ENCODE peak calls at places on chromosomes 2 and 18, in ten cellular contexts. Q is omental fat pad, B is OCI-LY7, D is nephron progenitor cell, C is foreskin fibroblast, F is cardiac fibroblast, L is HepG2, O is tibial nerve, R is fibroblast of the aortic adventitia, W is Peyer's patch. P is an unnamed sample.

GRCh38 chr2:32248299-32248698 is 16.4 kb downstream of the NLRC4 start:
- DNase-seq in Q (no peak), B (no peak), D (no peak), C (no peak), F (no peak), L (no peak), O (no peak), R (no peak), W (no peak), P (no peak)

GRCh38 chr2:127157651-127158460 is 50.9 kb upstream of the BIN1 start:
- DNase-seq in Q (no peak), B (peak), D (peak), C (no peak), F (no peak), L (peak), O (no peak), R (peak), W (no peak), P (no peak)

GRCh38 chr2:239440511-239440959 is 39.7 kb upstream of the HDAC4 start:
- DNase-seq in Q (no peak), B (no peak), D (peak), C (no peak), F (no peak), L (peak), O (no peak), R (no peak), W (no peak), P (no peak)

GRCh38 chr2:26018184-26018716 is 15.6 kb upstream of the RAB10 start:
- DNase-seq in Q (peak), B (no peak), D (no peak), C (peak), F (peak), L (peak), O (peak), R (peak), W (peak), P (peak)

GRCh38 chr2:170324640-170325046 is 146.7 kb downstream of the MYO3B start:
- DNase-seq in Q (no peak), B (peak), D (peak), C (peak), F (peak), L (peak), O (no peak), R (peak), W (peak), P (no peak)

GRCh38 chr18:59084286-59084779 is 55.4 kb upstream of the SEC11C start:
- DNase-seq in Q (peak), B (peak), D (peak), C (peak), F (peak), L (peak), O (peak), R (peak), W (peak), P (peak)

GRCh38 chr2:145022671-145023330 is 502.9 kb upstream of the ZEB2 start:
- DNase-seq in Q (no peak), B (no peak), D (no peak), C (peak), F (peak), L (no peak), O (no peak), R (peak), W (no peak), P (peak)

GRCh38 chr2:63814114-63814513 is 27.6 kb upstream of the UGP2 start:
- DNase-seq in Q (no peak), B (no peak), D (no peak), C (peak), F (peak), L (no peak), O (no peak), R (peak), W (no peak), P (no peak)

GRCh38 chr2:25294573-25295462 is 46.9 kb downstream of the DNMT3A start:
- DNase-seq in Q (no peak), B (peak), D (no peak), C (no peak), F (peak), L (no peak), O (peak), R (peak), W (peak), P (no peak)

GRCh38 chr18:77133920-77134496 is 1.4 kb upstream of the MBP start:
- DNase-seq in Q (no peak), B (no peak), D (no peak), C (no peak), F (no peak), L (peak), O (peak), R (peak), W (peak), P (no peak)

GRCh38 chr2:11186145-11186544 is 30.9 kb downstream of the SLC66A3 start:
- DNase-seq in Q (no peak), B (no peak), D (no peak), C (no peak), F (no peak), L (no peak), O (no peak), R (no peak), W (no peak), P (no peak)

GRCh38 chr2:146604521-146604920 is 1240.3 kb upstream of the ACVR2A start:
- DNase-seq in Q (no peak), B (no peak), D (no peak), C (no peak), F (peak), L (no peak), O (no peak), R (no peak), W (no peak), P (no peak)

GRCh38 chr2:217105733-217106649 is 246.1 kb upstream of the TNP1 start:
- DNase-seq in Q (no peak), B (no peak), D (no peak), C (peak), F (peak), L (no peak), O (no peak), R (peak), W (no peak), P (peak)

GRCh38 chr2:121132054-121132453 is 152.9 kb downstream of the TFCP2L1 start:
- DNase-seq in Q (no peak), B (no peak), D (no peak), C (no peak), F (no peak), L (no peak), O (no peak), R (no peak), W (no peak), P (no peak)

GRCh38 chr2:121130301-121130850 is 154.6 kb downstream of the TFCP2L1 start:
- DNase-seq in Q (no peak), B (no peak), D (no peak), C (no peak), F (no peak), L (no peak), O (no peak), R (no peak), W (no peak), P (no peak)

GRCh38 chr2:121131375-121131774 is 153.6 kb downstream of the TFCP2L1 start:
- DNase-seq in Q (no peak), B (no peak), D (no peak), C (no peak), F (no peak), L (no peak), O (no peak), R (no peak), W (no peak), P (no peak)

GRCh38 chr2:121128741-121129659 is 156.0 kb downstream of the TFCP2L1 start:
- DNase-seq in Q (no peak), B (peak), D (peak), C (no peak), F (peak), L (peak), O (peak), R (peak), W (peak), P (no peak)

DNA sequence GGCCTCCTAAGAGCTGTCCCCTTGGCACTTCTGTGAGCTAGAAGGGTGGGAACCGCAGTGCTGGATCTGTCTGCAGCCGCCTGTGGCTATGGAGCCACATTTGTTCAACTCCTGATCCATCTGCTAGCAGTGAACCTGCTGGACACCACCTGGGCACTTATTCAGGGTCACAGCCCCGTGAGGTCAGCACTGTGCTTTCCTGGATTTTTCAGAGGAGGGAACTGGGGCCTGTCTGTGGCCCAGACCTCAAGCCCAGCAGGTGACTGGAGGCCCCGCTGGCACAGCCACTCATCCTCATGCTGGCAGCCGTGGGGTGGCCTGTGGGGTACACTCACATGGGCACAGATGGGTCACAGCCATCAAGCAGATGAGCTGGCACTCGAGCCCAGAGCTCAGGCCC is 155.3 kb downstream of the TFCP2L1 start:
- DNase-seq in Q (no peak), B (no peak), D (no peak), C (no peak), F (no peak), L (no peak), O (no peak), R (no peak), W (no peak), P (no peak)
- TF ChIP-seq CTCF in Q (no peak), B (no peak), D (no peak), C (no peak), F (no peak), L (no peak), O (no peak), R (no peak), W (no peak), P (no peak)

DNA sequence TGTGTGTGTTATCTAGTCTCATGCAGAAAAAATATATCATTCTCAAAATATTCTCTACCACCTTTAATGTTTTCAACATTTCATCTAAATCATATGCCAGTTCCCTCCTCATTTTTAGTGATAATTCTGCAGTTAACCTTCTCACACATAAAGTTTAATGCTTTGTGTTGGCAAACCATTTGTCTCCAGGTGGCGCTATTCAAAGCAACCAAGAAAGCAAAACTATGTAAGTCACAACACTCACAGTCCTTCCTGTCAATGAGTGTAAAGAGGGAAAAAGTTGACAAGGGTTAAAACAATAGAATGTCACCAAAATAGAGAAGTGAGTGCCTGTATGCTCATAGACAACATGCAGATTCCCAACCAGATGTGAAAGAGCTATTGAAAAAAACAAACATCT is 961.6 kb upstream of the LRRTM1 start:
- DNase-seq in Q (no peak), B (peak), D (peak), C (no peak), F (no peak), L (peak), O (no peak), R (no peak), W (no peak), P (no peak)
- TF ChIP-seq CTCF in Q (no peak), B (peak), D (peak), C (no peak), F (no peak), L (peak), O (no peak), R (no peak), W (no peak), P (no peak)

GRCh38 chr2:23460228-23460627 is 75.2 kb downstream of the KLHL29 start:
- DNase-seq in Q (no peak), B (peak), D (no peak), C (no peak), F (peak), L (no peak), O (no peak), R (peak), W (no peak), P (no peak)
- TF ChIP-seq CTCF in Q (no peak), B (peak), D (peak), C (peak), F (peak), L (peak), O (peak), R (peak), W (no peak), P (peak)

GRCh38 chr18:11089931-11090715 is 59.2 kb downstream of the PIEZO2 start:
- DNase-seq in Q (no peak), B (no peak), D (no peak), C (no peak), F (no peak), L (no peak), O (no peak), R (no peak), W (no peak), P (no peak)
- TF ChIP-seq CTCF in Q (no peak), B (no peak), D (no peak), C (no peak), F (no peak), L (no peak), O (no peak), R (no peak), W (no peak), P (no peak)

GRCh38 chr18:75896865-75897264 is 469.4 kb upstream of the SMIM21 start:
- DNase-seq in Q (no peak), B (no peak), D (peak), C (no peak), F (peak), L (peak), O (no peak), R (no peak), W (no peak), P (no peak)
- TF ChIP-seq CTCF in Q (no peak), B (no peak), D (peak), C (no peak), F (no peak), L (peak), O (no peak), R (no peak), W (no peak), P (no peak)

GRCh38 chr2:630451-631320 is 46.5 kb downstream of the TMEM18 start:
- DNase-seq in Q (no peak), B (no peak), D (no peak), C (no peak), F (no peak), L (no peak), O (no peak), R (no peak), W (no peak), P (no peak)
- TF ChIP-seq CTCF in Q (no peak), B (no peak), D (no peak), C (no peak), F (no peak), L (no peak), O (no peak), R (no peak), W (no peak), P (no peak)

GRCh38 chr2:20438334-20439192 is 8.3 kb upstream of the RHOB start:
- DNase-seq in Q (no peak), B (no peak), D (no peak), C (peak), F (peak), L (peak), O (peak), R (peak), W (peak), P (no peak)

GRCh38 chr2:20440001-20440560 is 6.8 kb upstream of the RHOB start:
- DNase-seq in Q (no peak), B (no peak), D (no peak), C (no peak), F (no peak), L (no peak), O (no peak), R (no peak), W (peak), P (no peak)

GRCh38 chr2:20439503-20439902 is 7.4 kb upstream of the RHOB start:
- DNase-seq in Q (no peak), B (no peak), D (no peak), C (no peak), F (peak), L (no peak), O (peak), R (no peak), W (peak), P (no peak)

GRCh38 chr2:20436716-20437470 is 10.0 kb upstream of the RHOB start:
- DNase-seq in Q (no peak), B (peak), D (no peak), C (no peak), F (no peak), L (peak), O (no peak), R (no peak), W (peak), P (no peak)

DNA sequence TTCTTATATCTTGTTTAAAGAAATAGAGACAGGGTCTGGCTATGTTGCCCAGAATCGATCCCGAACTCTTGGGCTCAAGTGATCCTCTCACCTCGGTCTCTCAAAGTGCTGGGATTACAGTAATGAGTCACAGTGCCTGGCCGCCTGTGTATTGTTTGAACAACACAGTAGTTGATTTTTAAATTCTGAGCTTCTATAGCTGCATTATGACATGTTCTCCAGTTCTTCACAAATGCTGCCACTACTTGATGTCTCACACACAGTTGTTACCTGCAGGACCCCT is 7.7 kb upstream of the RHOB start:
- DNase-seq in Q (no peak), B (no peak), D (no peak), C (no peak), F (peak), L (peak), O (no peak), R (peak), W (peak), P (no peak)
- TF ChIP-seq CTCF in Q (no peak), B (no peak), D (no peak), C (no peak), F (no peak), L (no peak), O (no peak), R (no peak), W (no peak), P (no peak)

GRCh38 chr2:240726876-240727275 is 35.2 kb downstream of the AQP12A start:
- DNase-seq in Q (no peak), B (no peak), D (no peak), C (no peak), F (no peak), L (no peak), O (no peak), R (no peak), W (no peak), P (no peak)

GRCh38 chr2:240727439-240727838 is 35.8 kb downstream of the AQP12A start:
- DNase-seq in Q (no peak), B (no peak), D (no peak), C (no peak), F (no peak), L (no peak), O (no peak), R (no peak), W (no peak), P (no peak)

GRCh38 chr2:240728361-240728760 is 36.7 kb downstream of the AQP12A start:
- DNase-seq in Q (no peak), B (no peak), D (no peak), C (no peak), F (no peak), L (no peak), O (no peak), R (no peak), W (no peak), P (no peak)

GRCh38 chr2:240728827-240729226 is 37.2 kb downstream of the AQP12A start:
- DNase-seq in Q (no peak), B (no peak), D (no peak), C (no peak), F (peak), L (no peak), O (no peak), R (peak), W (no peak), P (no peak)

GRCh38 chr2:240727913-240728312 is 36.2 kb downstream of the AQP12A start:
- DNase-seq in Q (no peak), B (no peak), D (no peak), C (no peak), F (no peak), L (no peak), O (no peak), R (no peak), W (no peak), P (no peak)
- TF ChIP-seq CTCF in Q (no peak), B (no peak), D (no peak), C (no peak), F (no peak), L (no peak), O (no peak), R (no peak), W (no peak), P (no peak)

P was measured in AG09319.